ENCODE peak calls at places on chromosomes 4 and X, in eight cellular contexts. Z is ecto neural progenitor cell; T is Calu3; C is AG09319; G is stimulated activated CD4-positive, alpha-beta T cell treated with anti-CD3 and anti-CD28 coated beads, Interleukin-4, amount 100 ng/mL, for 48 hours; E is ACHN; I is immature natural killer cell; O is SW 1271. L is an unnamed sample.

GRCh38 chr4:100095729-100096595 is 94.3 kb downstream of the DDIT4L start:
- DNase-seq in T (peak; percentile 32), Z (peak; percentile 66), G (peak; percentile 52), C (peak; percentile 34), I (peak; percentile 31), E (peak; percentile 60), O (peak; percentile 40), L (peak; percentile 38)

GRCh38 chr4:7434766-7435150 is at the start of gene PSAPL1:
- DNase-seq in C (no peak), G (no peak), Z (no peak), O (peak; percentile 41), E (peak; percentile 37), I (no peak), T (peak; percentile 71), L (peak; percentile 42)

GRCh38 chrX:9102956-9103355 is 69.0 kb upstream of the FAM9B start:
- DNase-seq in O (no peak), T (no peak), G (no peak), E (no peak), Z (no peak), C (no peak), I (no peak), L (no peak)

GRCh38 chrX:20116087-20116574 is 576 bp downstream of the MAP7D2 start:
- DNase-seq in C (no peak), T (peak; percentile 13), I (no peak), E (no peak), O (no peak), Z (no peak), G (no peak), L (no peak)

GRCh38 chr4:8434251-8435073 is 6.1 kb downstream of the ACOX3 start:
- DNase-seq in G (no peak), O (no peak), I (no peak), C (no peak), Z (no peak), T (no peak), E (no peak), L (no peak)

GRCh38 chrX:139429913-139430312 is 100.6 kb upstream of the F9 start:
- DNase-seq in E (peak; percentile 0), Z (no peak), G (no peak), C (no peak), O (no peak), T (no peak), I (no peak), L (no peak)

GRCh38 chr4:30460818-30461217 is 259.4 kb upstream of the PCDH7 start:
- DNase-seq in Z (no peak), I (no peak), G (no peak), E (no peak), C (no peak), O (no peak), T (no peak), L (no peak)

GRCh38 chrX:119784747-119785446 is 6.5 kb downstream of the RPL39 start:
- DNase-seq in E (peak; percentile 19), Z (no peak), O (peak; percentile 4), G (peak; percentile 23), C (no peak), I (peak; percentile 45), T (peak; percentile 62), L (no peak)

GRCh38 chr4:122758033-122758432 is 25.5 kb downstream of the BBS12 start:
- DNase-seq in I (peak; percentile 35), C (no peak), E (peak; percentile 67), Z (no peak), G (no peak), O (peak; percentile 34), T (no peak), L (peak; percentile 11)

GRCh38 chr4:158176108-158176507 is 3.3 kb upstream of the GASK1B start:
- DNase-seq in E (peak; percentile 51), I (no peak), T (peak; percentile 40), C (no peak), O (no peak), G (no peak), Z (no peak), L (no peak)

GRCh38 chr4:80610199-80610598 is 274.7 kb downstream of the CFAP299 start:
- DNase-seq in E (no peak), C (no peak), G (no peak), T (no peak), I (no peak), O (no peak), Z (no peak), L (no peak)

GRCh38 chrX:46547857-46548256 is 2.6 kb upstream of the ZNF674 start:
- DNase-seq in C (peak; percentile 5), O (peak; percentile 48), E (peak; percentile 43), I (no peak), G (no peak), T (peak; percentile 4), Z (no peak), L (no peak)

GRCh38 chr4:183540498-183540953 is 35.7 kb downstream of the ING2 start:
- DNase-seq in T (no peak), G (no peak), O (no peak), Z (no peak), C (no peak), E (no peak), I (no peak), L (no peak)

GRCh38 chrX:54529559-54530357 is at the start of gene GNL3L:
- DNase-seq in G (peak; percentile 72), C (peak; percentile 59), I (peak; percentile 84), E (peak; percentile 71), O (peak; percentile 60), Z (peak; percentile 91), T (peak; percentile 87), L (peak; percentile 88)

GRCh38 chr4:18689308-18689915 is 667.9 kb upstream of the LCORL start:
- DNase-seq in I (peak; percentile 10), E (peak; percentile 51), G (peak; percentile 12), C (peak; percentile 23), O (peak; percentile 27), Z (peak; percentile 61), T (peak; percentile 61), L (peak; percentile 41)

GRCh38 chr4:139669859-139670258 is 4.2 kb downstream of the MGST2 start:
- DNase-seq in G (no peak), I (no peak), T (no peak), C (no peak), Z (no peak), E (no peak), O (no peak), L (no peak)

GRCh38 chr4:74230902-74231499 is 73.1 kb downstream of the MTHFD2L start:
- DNase-seq in C (peak; percentile 76), I (no peak), Z (no peak), O (peak; percentile 80), T (peak; percentile 38), E (peak; percentile 80), G (no peak), L (no peak)

GRCh38 chrX:97400492-97400891 is 516.8 kb downstream of the RPA4 start:
- DNase-seq in O (no peak), I (no peak), E (no peak), C (no peak), Z (no peak), T (no peak), G (no peak), L (no peak)

GRCh38 chrX:32408389-32408788 is 803.0 kb downstream of the DMD start:
- DNase-seq in I (no peak), O (no peak), G (no peak), C (no peak), E (peak; percentile 0), Z (no peak), T (peak; percentile 20), L (no peak)

GRCh38 chrX:16869393-16870094 is 618 bp downstream of the RBBP7 start:
- DNase-seq in O (no peak), G (no peak), T (peak; percentile 67), I (peak; percentile 74), E (peak; percentile 37), Z (no peak), C (no peak), L (peak; percentile 34)

GRCh38 chrX:64313624-64314023 is 81.6 kb downstream of the MTMR8 start:
- DNase-seq in G (no peak), E (no peak), Z (no peak), C (no peak), T (no peak), O (no peak), I (no peak), L (no peak)

GRCh38 chr4:141870152-141870551 is 233.8 kb downstream of the IL15 start:
- DNase-seq in Z (no peak), G (no peak), O (no peak), C (no peak), I (no peak), T (no peak), E (no peak), L (no peak)

GRCh38 chr4:154714339-154715040 is 29.3 kb upstream of the LRAT start:
- DNase-seq in E (no peak), O (no peak), I (no peak), C (no peak), T (no peak), G (no peak), Z (no peak), L (no peak)

GRCh38 chrX:134026732-134027311 is 41.4 kb upstream of the GPC3 start:
- DNase-seq in I (no peak), C (peak; percentile 24), E (peak; percentile 16), T (peak; percentile 64), Z (peak; percentile 57), O (no peak), G (peak; percentile 11), L (peak; percentile 47)

GRCh38 chr4:110190249-110190648 is 8.2 kb downstream of the ELOVL6 start:
- DNase-seq in C (no peak), E (no peak), G (no peak), I (no peak), Z (no peak), T (no peak), O (no peak), L (no peak)

GRCh38 chr4:25020240-25020639 is 10.5 kb downstream of the LGI2 start:
- DNase-seq in C (no peak), Z (no peak), T (no peak), I (no peak), E (peak; percentile 8), O (no peak), G (no peak), L (no peak)

GRCh38 chrX:141642979-141643378 is 53.5 kb downstream of the SPANXA2 start:
- DNase-seq in C (no peak), T (no peak), Z (no peak), I (no peak), G (no peak), O (no peak), E (peak; percentile 0), L (no peak)

GRCh38 chr4:82569727-82570126 is 7.9 kb upstream of the TMEM150C start:
- DNase-seq in T (no peak), Z (no peak), C (no peak), E (no peak), I (no peak), O (no peak), G (no peak), L (no peak)

GRCh38 chr4:93981594-93981993 is 153.0 kb downstream of the ATOH1 start:
- DNase-seq in E (no peak), G (no peak), Z (no peak), I (no peak), O (no peak), C (no peak), T (no peak), L (no peak)

GRCh38 chr4:8164194-8164565 is 5.6 kb upstream of the ABLIM2 start:
- DNase-seq in G (no peak), C (no peak), Z (no peak), I (no peak), T (no peak), O (no peak), E (no peak), L (no peak)

GRCh38 chr4:85244638-85245037 is 230.3 kb upstream of the ARHGAP24 start:
- DNase-seq in E (no peak), G (no peak), Z (no peak), I (no peak), T (no peak), O (no peak), C (no peak), L (no peak)

GRCh38 chr4:7960790-7961655 is 21.4 kb upstream of the AFAP1 start:
- DNase-seq in C (no peak), G (peak; percentile 75), O (no peak), Z (no peak), T (peak; percentile 34), I (peak; percentile 60), E (peak; percentile 47), L (no peak)

GRCh38 chrX:119015407-119016242 is 41.2 kb downstream of the LONRF3 start:
- DNase-seq in I (no peak), O (peak; percentile 78), T (peak; percentile 74), C (peak; percentile 39), E (peak; percentile 54), G (peak; percentile 52), Z (no peak), L (no peak)

GRCh38 chr4:68176500-68176899 is 46.8 kb upstream of the TMPRSS11F start:
- DNase-seq in T (no peak), O (peak; percentile 2), G (no peak), C (no peak), E (no peak), Z (no peak), I (no peak), L (no peak)

L was measured in NCI-H510A treated with DMSO at 0.1 percent for 48 hours.